ENCODE peak calls at places on chromosomes 2 and 18, in eight cellular contexts. One of them, this sample, is unnamed.

GRCh38 chr2:169358016-169358415 is 4.3 kb downstream of the LRP2 start:
- DNase-seq in brain microvascular endothelial cell: no peak
- DNase-seq in A549: no peak
- DNase-seq in BE2C: no peak
- DNase-seq in fibroblast of lung: no peak
- DNase-seq in choroid plexus epithelial cell: no peak
- DNase-seq in vagina: no peak
- DNase-seq in fibroblast of pulmonary artery: no peak
- DNase-seq in this sample: no peak

GRCh38 chr2:233358335-233358734 is 4.0 kb downstream of the DGKD start:
- DNase-seq in brain microvascular endothelial cell: no peak
- DNase-seq in A549: no peak
- DNase-seq in BE2C: no peak
- DNase-seq in fibroblast of lung: no peak
- DNase-seq in choroid plexus epithelial cell: no peak
- DNase-seq in vagina: no peak
- DNase-seq in fibroblast of pulmonary artery: no peak
- DNase-seq in this sample: no peak

GRCh38 chr2:143551946-143552655 is 422.9 kb downstream of the ARHGAP15 start:
- DNase-seq in brain microvascular endothelial cell: no peak
- DNase-seq in A549: no peak
- DNase-seq in BE2C: no peak
- DNase-seq in fibroblast of lung: no peak
- DNase-seq in choroid plexus epithelial cell: no peak
- DNase-seq in vagina: no peak
- DNase-seq in fibroblast of pulmonary artery: no peak
- DNase-seq in this sample: no peak

GRCh38 chr18:31835528-31836138 is 75.0 kb upstream of the SLC25A52 start:
- DNase-seq in brain microvascular endothelial cell: peak
- DNase-seq in A549: no peak
- DNase-seq in BE2C: no peak
- DNase-seq in fibroblast of lung: no peak
- DNase-seq in choroid plexus epithelial cell: peak
- DNase-seq in vagina: no peak
- DNase-seq in fibroblast of pulmonary artery: peak
- DNase-seq in this sample: peak

GRCh38 chr2:30681022-30681421 is 126.2 kb downstream of the CAPN13 start:
- DNase-seq in brain microvascular endothelial cell: no peak
- DNase-seq in A549: no peak
- DNase-seq in BE2C: no peak
- DNase-seq in fibroblast of lung: no peak
- DNase-seq in choroid plexus epithelial cell: no peak
- DNase-seq in vagina: peak
- DNase-seq in fibroblast of pulmonary artery: no peak
- DNase-seq in this sample: no peak

GRCh38 chr2:84459944-84460429 is 907 bp upstream of the SUCLG1 start:
- DNase-seq in brain microvascular endothelial cell: no peak
- DNase-seq in A549: no peak
- DNase-seq in BE2C: no peak
- DNase-seq in fibroblast of lung: no peak
- DNase-seq in choroid plexus epithelial cell: no peak
- DNase-seq in vagina: no peak
- DNase-seq in fibroblast of pulmonary artery: no peak
- DNase-seq in this sample: no peak

GRCh38 chr2:75573145-75573878 is 12.6 kb upstream of the EVA1A start:
- DNase-seq in brain microvascular endothelial cell: no peak
- DNase-seq in A549: no peak
- DNase-seq in BE2C: no peak
- DNase-seq in fibroblast of lung: no peak
- DNase-seq in choroid plexus epithelial cell: no peak
- DNase-seq in vagina: no peak
- DNase-seq in fibroblast of pulmonary artery: no peak
- DNase-seq in this sample: no peak

GRCh38 chr2:151306621-151307020 is 17.2 kb upstream of the NMI start:
- DNase-seq in brain microvascular endothelial cell: peak
- DNase-seq in A549: no peak
- DNase-seq in BE2C: no peak
- DNase-seq in fibroblast of lung: peak
- DNase-seq in choroid plexus epithelial cell: peak
- DNase-seq in vagina: no peak
- DNase-seq in fibroblast of pulmonary artery: peak
- DNase-seq in this sample: peak

GRCh38 chr18:46555724-46556123 is 101.3 kb downstream of the LOXHD1 start:
- DNase-seq in brain microvascular endothelial cell: no peak
- DNase-seq in A549: peak
- DNase-seq in BE2C: peak
- DNase-seq in fibroblast of lung: no peak
- DNase-seq in choroid plexus epithelial cell: peak
- DNase-seq in vagina: no peak
- DNase-seq in fibroblast of pulmonary artery: peak
- DNase-seq in this sample: no peak

GRCh38 chr18:9684901-9685738 is 23.0 kb upstream of the RAB31 start:
- DNase-seq in brain microvascular endothelial cell: no peak
- DNase-seq in A549: no peak
- DNase-seq in BE2C: no peak
- DNase-seq in fibroblast of lung: peak
- DNase-seq in choroid plexus epithelial cell: peak
- DNase-seq in vagina: peak
- DNase-seq in fibroblast of pulmonary artery: peak
- DNase-seq in this sample: no peak

GRCh38 chr2:71173096-71173495 is 42.7 kb downstream of the MPHOSPH10 start:
- DNase-seq in brain microvascular endothelial cell: no peak
- DNase-seq in A549: no peak
- DNase-seq in BE2C: no peak
- DNase-seq in fibroblast of lung: no peak
- DNase-seq in choroid plexus epithelial cell: no peak
- DNase-seq in vagina: no peak
- DNase-seq in fibroblast of pulmonary artery: no peak
- DNase-seq in this sample: no peak

GRCh38 chr2:238922435-238922834 is 74.5 kb downstream of the TWIST2 start:
- DNase-seq in brain microvascular endothelial cell: no peak
- DNase-seq in A549: no peak
- DNase-seq in BE2C: no peak
- DNase-seq in fibroblast of lung: no peak
- DNase-seq in choroid plexus epithelial cell: no peak
- DNase-seq in vagina: no peak
- DNase-seq in fibroblast of pulmonary artery: no peak
- DNase-seq in this sample: no peak

GRCh38 chr2:241410739-241411176 is 54.7 kb downstream of the FARP2 start:
- DNase-seq in brain microvascular endothelial cell: peak
- DNase-seq in A549: no peak
- DNase-seq in BE2C: no peak
- DNase-seq in fibroblast of lung: peak
- DNase-seq in choroid plexus epithelial cell: peak
- DNase-seq in vagina: no peak
- DNase-seq in fibroblast of pulmonary artery: peak
- DNase-seq in this sample: peak

GRCh38 chr2:160970052-160970846 is 190.0 kb upstream of the TANK start:
- DNase-seq in brain microvascular endothelial cell: peak
- DNase-seq in A549: peak
- DNase-seq in BE2C: peak
- DNase-seq in fibroblast of lung: peak
- DNase-seq in choroid plexus epithelial cell: peak
- DNase-seq in vagina: no peak
- DNase-seq in fibroblast of pulmonary artery: peak
- DNase-seq in this sample: peak

GRCh38 chr2:46173636-46174253 is 123.5 kb upstream of the EPAS1 start:
- DNase-seq in brain microvascular endothelial cell: no peak
- DNase-seq in A549: no peak
- DNase-seq in BE2C: no peak
- DNase-seq in fibroblast of lung: no peak
- DNase-seq in choroid plexus epithelial cell: no peak
- DNase-seq in vagina: no peak
- DNase-seq in fibroblast of pulmonary artery: no peak
- DNase-seq in this sample: no peak

GRCh38 chr18:66729459-66730239 is 125.8 kb upstream of the CDH19 start:
- DNase-seq in brain microvascular endothelial cell: no peak
- DNase-seq in A549: no peak
- DNase-seq in BE2C: no peak
- DNase-seq in fibroblast of lung: no peak
- DNase-seq in choroid plexus epithelial cell: no peak
- DNase-seq in vagina: no peak
- DNase-seq in fibroblast of pulmonary artery: peak
- DNase-seq in this sample: no peak

GRCh38 chr2:219681301-219682290 is 54.2 kb downstream of the SLC4A3 start:
- DNase-seq in brain microvascular endothelial cell: no peak
- DNase-seq in A549: no peak
- DNase-seq in BE2C: no peak
- DNase-seq in fibroblast of lung: no peak
- DNase-seq in choroid plexus epithelial cell: peak
- DNase-seq in vagina: peak
- DNase-seq in fibroblast of pulmonary artery: peak
- DNase-seq in this sample: no peak

GRCh38 chr2:46458763-46459505 is 20.4 kb upstream of the TMEM247 start:
- DNase-seq in brain microvascular endothelial cell: no peak
- DNase-seq in A549: no peak
- DNase-seq in BE2C: no peak
- DNase-seq in fibroblast of lung: peak
- DNase-seq in choroid plexus epithelial cell: no peak
- DNase-seq in vagina: no peak
- DNase-seq in fibroblast of pulmonary artery: no peak
- DNase-seq in this sample: no peak

GRCh38 chr2:176493221-176493825 is 224.1 kb downstream of the MTX2 start:
- DNase-seq in brain microvascular endothelial cell: no peak
- DNase-seq in A549: no peak
- DNase-seq in BE2C: no peak
- DNase-seq in fibroblast of lung: no peak
- DNase-seq in choroid plexus epithelial cell: no peak
- DNase-seq in vagina: no peak
- DNase-seq in fibroblast of pulmonary artery: no peak
- DNase-seq in this sample: no peak

GRCh38 chr2:110832740-110833139 is 100.4 kb downstream of the ACOXL start:
- DNase-seq in brain microvascular endothelial cell: no peak
- DNase-seq in A549: no peak
- DNase-seq in BE2C: no peak
- DNase-seq in fibroblast of lung: no peak
- DNase-seq in choroid plexus epithelial cell: no peak
- DNase-seq in vagina: no peak
- DNase-seq in fibroblast of pulmonary artery: no peak
- DNase-seq in this sample: no peak

GRCh38 chr2:109126501-109126860 is 2.5 kb upstream of the SH3RF3 start:
- DNase-seq in brain microvascular endothelial cell: peak
- DNase-seq in A549: no peak
- DNase-seq in BE2C: no peak
- DNase-seq in fibroblast of lung: peak
- DNase-seq in choroid plexus epithelial cell: peak
- DNase-seq in vagina: no peak
- DNase-seq in fibroblast of pulmonary artery: peak
- DNase-seq in this sample: no peak

GRCh38 chr2:53508667-53509066 is 258.9 kb upstream of the CHAC2 start:
- DNase-seq in brain microvascular endothelial cell: peak
- DNase-seq in A549: peak
- DNase-seq in BE2C: no peak
- DNase-seq in fibroblast of lung: no peak
- DNase-seq in choroid plexus epithelial cell: peak
- DNase-seq in vagina: no peak
- DNase-seq in fibroblast of pulmonary artery: no peak
- DNase-seq in this sample: no peak

GRCh38 chr18:73365018-73365417 is 497.2 kb upstream of the NETO1 start:
- DNase-seq in brain microvascular endothelial cell: peak
- DNase-seq in A549: no peak
- DNase-seq in BE2C: no peak
- DNase-seq in fibroblast of lung: peak
- DNase-seq in choroid plexus epithelial cell: peak
- DNase-seq in vagina: no peak
- DNase-seq in fibroblast of pulmonary artery: peak
- DNase-seq in this sample: no peak

GRCh38 chr2:67322361-67323001 is 74.7 kb upstream of the ETAA1 start:
- DNase-seq in brain microvascular endothelial cell: peak
- DNase-seq in A549: peak
- DNase-seq in BE2C: peak
- DNase-seq in fibroblast of lung: peak
- DNase-seq in choroid plexus epithelial cell: peak
- DNase-seq in vagina: no peak
- DNase-seq in fibroblast of pulmonary artery: peak
- DNase-seq in this sample: peak
- TF ChIP-seq CTCF in brain microvascular endothelial cell: peak
- TF ChIP-seq CTCF in A549: peak
- TF ChIP-seq CTCF in BE2C: peak
- TF ChIP-seq CTCF in fibroblast of lung: peak
- TF ChIP-seq CTCF in choroid plexus epithelial cell: peak
- TF ChIP-seq CTCF in vagina: no peak
- TF ChIP-seq CTCF in fibroblast of pulmonary artery: peak
- TF ChIP-seq CTCF in this sample: peak

GRCh38 chr2:201127128-201127521 is 11.2 kb downstream of the CFLAR start:
- DNase-seq in brain microvascular endothelial cell: no peak
- DNase-seq in A549: no peak
- DNase-seq in BE2C: no peak
- DNase-seq in fibroblast of lung: no peak
- DNase-seq in choroid plexus epithelial cell: no peak
- DNase-seq in vagina: no peak
- DNase-seq in fibroblast of pulmonary artery: no peak
- DNase-seq in this sample: no peak
- H3K4me3 ChIP-seq in brain microvascular endothelial cell: no peak
- H3K4me3 ChIP-seq in A549: peak
- H3K4me3 ChIP-seq in BE2C: no peak
- H3K4me3 ChIP-seq in fibroblast of lung: no peak
- H3K4me3 ChIP-seq in choroid plexus epithelial cell: no peak
- H3K4me3 ChIP-seq in vagina: peak
- H3K4me3 ChIP-seq in fibroblast of pulmonary artery: peak
- H3K4me3 ChIP-seq in this sample: no peak

GRCh38 chr2:208186921-208187320 is 2.9 kb downstream of the C2orf80 start:
- DNase-seq in brain microvascular endothelial cell: no peak
- DNase-seq in A549: no peak
- DNase-seq in BE2C: no peak
- DNase-seq in fibroblast of lung: no peak
- DNase-seq in choroid plexus epithelial cell: no peak
- DNase-seq in vagina: no peak
- DNase-seq in fibroblast of pulmonary artery: no peak
- DNase-seq in this sample: no peak

GRCh38 chr2:208186465-208186864 is 3.4 kb downstream of the C2orf80 start:
- DNase-seq in brain microvascular endothelial cell: no peak
- DNase-seq in A549: no peak
- DNase-seq in BE2C: no peak
- DNase-seq in fibroblast of lung: no peak
- DNase-seq in choroid plexus epithelial cell: no peak
- DNase-seq in vagina: no peak
- DNase-seq in fibroblast of pulmonary artery: no peak
- DNase-seq in this sample: no peak

GRCh38 chr2:208183937-208184336 is 5.9 kb downstream of the C2orf80 start:
- DNase-seq in brain microvascular endothelial cell: no peak
- DNase-seq in A549: no peak
- DNase-seq in BE2C: no peak
- DNase-seq in fibroblast of lung: no peak
- DNase-seq in choroid plexus epithelial cell: no peak
- DNase-seq in vagina: no peak
- DNase-seq in fibroblast of pulmonary artery: no peak
- DNase-seq in this sample: no peak

GRCh38 chr2:208182835-208183234 is 7.0 kb downstream of the C2orf80 start:
- DNase-seq in brain microvascular endothelial cell: no peak
- DNase-seq in A549: no peak
- DNase-seq in BE2C: no peak
- DNase-seq in fibroblast of lung: no peak
- DNase-seq in choroid plexus epithelial cell: no peak
- DNase-seq in vagina: no peak
- DNase-seq in fibroblast of pulmonary artery: no peak
- DNase-seq in this sample: no peak

GRCh38 chr2:208183526-208183925 is 6.3 kb downstream of the C2orf80 start:
- DNase-seq in brain microvascular endothelial cell: no peak
- DNase-seq in A549: no peak
- DNase-seq in BE2C: no peak
- DNase-seq in fibroblast of lung: no peak
- DNase-seq in choroid plexus epithelial cell: no peak
- DNase-seq in vagina: no peak
- DNase-seq in fibroblast of pulmonary artery: no peak
- DNase-seq in this sample: no peak
- TF ChIP-seq CTCF in brain microvascular endothelial cell: no peak
- TF ChIP-seq CTCF in A549: no peak
- TF ChIP-seq CTCF in BE2C: no peak
- TF ChIP-seq CTCF in fibroblast of lung: no peak
- TF ChIP-seq CTCF in choroid plexus epithelial cell: no peak
- TF ChIP-seq CTCF in vagina: no peak
- TF ChIP-seq CTCF in fibroblast of pulmonary artery: no peak
- TF ChIP-seq CTCF in this sample: no peak

GRCh38 chr2:27765621-27766286 is 5.8 kb upstream of the MRPL33 start:
- DNase-seq in brain microvascular endothelial cell: no peak
- DNase-seq in A549: peak
- DNase-seq in BE2C: no peak
- DNase-seq in fibroblast of lung: peak
- DNase-seq in choroid plexus epithelial cell: peak
- DNase-seq in vagina: no peak
- DNase-seq in fibroblast of pulmonary artery: peak
- DNase-seq in this sample: no peak
- H3K4me3 ChIP-seq in brain microvascular endothelial cell: peak
- H3K4me3 ChIP-seq in A549: no peak
- H3K4me3 ChIP-seq in BE2C: no peak
- H3K4me3 ChIP-seq in fibroblast of lung: no peak
- H3K4me3 ChIP-seq in choroid plexus epithelial cell: peak
- H3K4me3 ChIP-seq in vagina: peak
- H3K4me3 ChIP-seq in fibroblast of pulmonary artery: peak
- H3K4me3 ChIP-seq in this sample: no peak